ENCODE peak calls at places on chromosomes 16 and 17, in four cellular contexts. B is sigmoid colon, V is endothelial cell of umbilical vein, Y is colonic mucosa. X is an unnamed sample.
A peak's percentile ranks its signal among the peaks of the same experiment; 100 is the strongest.

GRCh38 chr16:26396511-26397235 is 670.1 kb upstream of the C16orf82 start:
- DNase-seq in B (no peak), V (no peak), Y (no peak), X (no peak)

GRCh38 chr16:78244131-78244899 is 144.9 kb downstream of the WWOX start:
- DNase-seq in B (no peak), V (no peak), Y (no peak), X (no peak)

GRCh38 chr16:19481291-19481690 is 40.6 kb downstream of the GDE1 start:
- DNase-seq in B (no peak), V (no peak), Y (no peak), X (no peak)

GRCh38 chr16:50842589-50842988 is 100.7 kb downstream of the CYLD start:
- DNase-seq in B (no peak), V (no peak), Y (no peak), X (no peak)

GRCh38 chr17:29929006-29929543 is 953 bp downstream of the SSH2 start:
- DNase-seq in B (no peak), V (peak; percentile 92), Y (peak; percentile 61), X (no peak)

GRCh38 chr16:53827741-53828140 is 123.8 kb downstream of the FTO start:
- DNase-seq in B (no peak), V (no peak), Y (no peak), X (no peak)

GRCh38 chr16:50188619-50189136 is 35.6 kb downstream of the TENT4B start:
- DNase-seq in B (no peak), V (no peak), Y (no peak), X (no peak)

GRCh38 chr17:39738568-39738901 is 797 bp downstream of the GRB7 start:
- DNase-seq in B (no peak), V (no peak), Y (peak; percentile 83), X (no peak)

GRCh38 chr17:16521070-16521727 is 29.2 kb upstream of the LRRC75A start:
- DNase-seq in B (peak; percentile 91), V (peak; percentile 79), Y (peak; percentile 84), X (no peak)

GRCh38 chr16:69384974-69385373 is 833 bp downstream of the TERF2 start:
- DNase-seq in B (no peak), V (no peak), Y (no peak), X (no peak)

GRCh38 chr17:56679148-56679766 is 85.8 kb downstream of the NOG start:
- DNase-seq in B (no peak), V (peak; percentile 54), Y (no peak), X (no peak)

GRCh38 chr17:45384047-45384799 is 48.4 kb downstream of the ARHGAP27 start:
- DNase-seq in B (no peak), V (no peak), Y (no peak), X (no peak)

GRCh38 chr16:78745491-78746019 is 646.1 kb downstream of the WWOX start:
- DNase-seq in B (no peak), V (no peak), Y (no peak), X (no peak)

GRCh38 chr16:80265624-80266306 is 275.0 kb upstream of the DYNLRB2 start:
- DNase-seq in B (no peak), V (no peak), Y (peak; percentile 42), X (no peak)

GRCh38 chr17:69592692-69593350 is 178.3 kb downstream of the MAP2K6 start:
- DNase-seq in B (no peak), V (no peak), Y (no peak), X (no peak)

GRCh38 chr16:68744744-68745280 is 7.7 kb downstream of the CDH1 start:
- DNase-seq in B (no peak), V (no peak), Y (peak; percentile 94), X (no peak)

DNA sequence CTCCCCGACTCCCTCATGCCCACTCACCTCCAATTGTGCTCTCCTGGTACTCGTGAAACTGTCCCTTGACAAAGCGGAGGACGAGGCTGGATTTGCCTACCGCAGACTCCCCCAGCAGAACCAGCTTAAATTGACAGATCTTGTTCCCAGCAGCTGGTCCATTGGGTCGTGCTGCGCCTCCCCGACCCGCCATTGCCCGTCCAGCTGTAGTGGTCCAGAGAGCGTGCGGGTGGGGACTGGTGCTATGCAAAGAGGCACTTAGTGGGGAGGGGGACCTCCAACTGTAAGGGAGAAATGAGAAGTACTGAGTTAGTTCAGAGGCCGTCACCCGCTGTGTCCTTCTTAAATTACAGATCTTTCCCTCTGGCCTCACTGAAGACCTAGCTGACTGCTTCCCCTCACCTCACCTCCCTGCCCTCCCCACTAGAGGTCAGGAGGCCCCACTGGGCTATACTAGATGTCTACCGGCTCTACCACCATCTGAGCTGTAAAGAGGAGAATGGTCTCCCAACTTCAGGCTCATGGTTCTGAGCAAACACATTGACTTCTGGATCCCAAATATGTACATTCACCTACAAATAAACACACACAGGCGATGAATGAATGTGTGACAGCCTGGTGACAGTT is 7.8 kb downstream of the HSPB9 start:
- DNase-seq in B (no peak), V (no peak), Y (no peak), X (no peak)
- TF ChIP-seq CTCF in B (no peak), V (no peak), Y (no peak), X (no peak)

DNA sequence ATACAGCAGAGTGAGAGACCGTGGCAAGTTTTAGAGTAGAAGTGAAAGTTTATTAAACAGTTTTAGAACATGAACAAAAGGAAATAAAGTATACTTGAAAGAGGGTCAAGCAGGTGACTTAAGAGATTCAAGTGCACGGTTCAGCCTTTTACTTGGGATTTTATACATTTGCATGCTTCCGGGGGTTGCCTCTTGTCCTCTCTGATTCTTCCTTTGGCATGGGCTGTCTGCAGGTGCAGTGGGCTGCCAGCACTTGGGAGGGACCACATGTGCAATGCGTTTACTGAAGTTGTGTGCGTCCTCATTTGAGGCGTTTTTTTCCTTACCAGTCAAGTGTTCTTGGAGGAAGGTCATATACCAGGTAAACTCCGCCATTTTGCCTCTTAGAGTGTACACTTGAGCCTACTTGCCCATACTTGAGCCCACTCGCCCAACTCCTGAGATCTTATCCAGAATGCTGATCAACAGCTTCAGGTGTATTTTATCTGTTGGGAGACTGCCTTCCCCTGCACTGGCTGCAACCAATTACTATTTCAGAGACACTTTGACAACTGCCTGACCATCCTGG is 195.2 kb downstream of the IRX5 start:
- DNase-seq in B (no peak), V (no peak), Y (no peak), X (no peak)
- TF ChIP-seq CTCF in B (no peak), V (no peak), Y (no peak), X (no peak)

DNA sequence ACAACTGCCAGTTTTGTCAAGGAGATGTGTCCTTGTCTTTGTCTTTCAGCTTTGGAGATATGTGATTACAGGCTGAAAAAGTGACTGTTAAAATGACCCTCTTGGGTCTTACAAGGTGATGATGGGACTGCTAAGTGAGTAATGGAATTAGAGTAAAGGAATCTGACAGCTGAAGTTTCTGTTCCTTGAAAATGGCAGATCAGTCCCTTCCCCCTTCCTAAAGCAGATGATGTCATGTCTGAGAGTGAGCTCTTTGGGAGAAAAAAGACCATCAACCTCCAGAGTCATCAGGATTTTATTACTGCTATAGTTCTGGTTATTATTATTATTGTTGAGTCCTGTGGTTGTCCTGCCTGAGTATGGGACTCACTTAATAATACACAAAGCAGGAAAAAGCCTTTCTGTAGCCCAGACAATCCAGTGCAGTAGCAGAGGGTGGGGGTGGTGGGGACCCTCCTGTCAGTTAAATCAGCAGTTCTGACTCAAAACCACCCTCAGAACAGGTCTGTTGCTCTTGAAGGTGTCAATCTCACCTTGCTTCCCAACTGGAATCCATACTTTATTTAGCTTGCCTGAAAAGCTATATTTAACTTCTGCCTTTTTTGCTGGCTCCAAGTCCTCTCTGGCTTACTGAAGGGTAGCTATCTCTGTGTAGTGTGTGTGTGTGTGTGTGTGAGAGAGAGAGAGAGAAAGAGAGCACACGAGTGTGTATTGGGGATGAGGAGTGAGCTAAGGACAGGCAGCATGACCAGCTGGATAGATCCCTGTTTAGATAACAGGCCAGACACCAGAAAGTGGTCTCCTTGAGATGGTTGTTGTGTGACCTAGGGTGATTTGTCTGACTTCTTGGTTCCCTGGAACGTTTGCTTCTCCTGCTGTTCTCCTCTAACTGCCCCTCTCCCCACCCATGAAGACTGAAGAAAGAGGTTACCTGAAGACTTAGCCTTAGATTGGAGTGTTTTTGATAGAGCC is 4.9 kb downstream of the HROB start:
- DNase-seq in B (no peak), V (no peak), Y (no peak), X (no peak)
- TF ChIP-seq CTCF in B (no peak), V (no peak), Y (no peak), X (no peak)

DNA sequence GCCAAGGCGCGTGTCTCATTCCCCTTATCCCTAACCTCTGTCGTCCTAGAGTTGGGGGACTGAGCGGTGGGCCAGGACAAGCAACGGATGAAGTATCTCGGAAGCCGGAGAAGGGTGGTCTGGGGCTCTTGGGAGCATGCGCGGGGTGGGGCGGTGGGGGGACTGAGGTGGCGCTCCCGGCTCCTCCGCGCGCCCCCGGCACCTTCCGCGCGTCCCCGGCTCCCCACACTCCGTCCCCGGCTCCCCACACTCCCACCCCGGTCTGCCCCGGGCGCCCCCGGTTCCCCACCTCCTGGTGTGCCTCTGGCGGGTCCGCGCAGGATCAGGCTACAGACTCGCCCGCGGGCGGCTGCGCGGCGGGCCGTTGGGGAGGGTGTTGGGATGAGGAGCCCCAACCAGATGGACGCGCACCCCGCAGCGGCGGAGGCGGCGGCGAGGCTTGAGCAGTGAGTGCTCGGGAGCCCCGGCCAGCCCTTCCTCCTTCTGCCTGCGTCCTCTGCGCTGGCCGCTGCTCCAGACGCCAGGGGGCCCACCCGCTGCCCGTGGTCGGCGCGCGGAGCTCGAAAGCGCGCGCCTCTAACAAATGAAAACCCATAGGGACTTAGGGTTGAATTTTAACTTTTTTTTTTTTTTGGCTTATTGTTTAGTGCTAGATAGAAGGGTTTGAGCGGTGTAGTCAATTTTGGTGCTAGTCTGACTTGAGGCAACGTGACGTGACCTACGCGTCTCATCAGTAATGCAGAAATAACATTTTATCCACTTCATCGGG is 5.6 kb upstream of the CRYM start:
- DNase-seq in B (peak; percentile 75), V (peak; percentile 21), Y (peak; percentile 66), X (no peak)
- TF ChIP-seq CTCF in B (peak; percentile 58), V (peak; percentile 68), Y (peak; percentile 38), X (peak; percentile 78)

GRCh38 chr16:58125781-58126335 is 3.3 kb downstream of the CFAP20 start:
- DNase-seq in B (no peak), V (no peak), Y (no peak), X (no peak)

GRCh38 chr16:58128181-58128631 is 975 bp downstream of the CFAP20 start:
- DNase-seq in B (no peak), V (no peak), Y (peak; percentile 38), X (no peak)

GRCh38 chr16:58126451-58126968 is 2.7 kb downstream of the CFAP20 start:
- DNase-seq in B (no peak), V (no peak), Y (no peak), X (no peak)

GRCh38 chr16:58127634-58128033 is 1.5 kb downstream of the CFAP20 start:
- DNase-seq in B (no peak), V (peak; percentile 15), Y (no peak), X (no peak)

GRCh38 chr16:58127033-58127556 is 2.1 kb downstream of the CFAP20 start:
- DNase-seq in B (no peak), V (peak; percentile 84), Y (no peak), X (no peak)
- TF ChIP-seq CTCF in B (peak; percentile 18), V (peak; percentile 16), Y (no peak), X (peak; percentile 67)

GRCh38 chr16:74726736-74727135 is 26.1 kb upstream of the MLKL start:
- DNase-seq in B (no peak), V (no peak), Y (peak; percentile 71), X (no peak)
- TF ChIP-seq CTCF in B (no peak), V (peak; percentile 34), Y (peak; percentile 17), X (peak; percentile 67)